ENCODE peak calls at places on chromosomes 2 and 18, in nine cellular contexts. N, J, U, E, I, H, O, B and Q are unnamed samples.

GRCh38 chr2:179049546-179050311 is at the start of gene CCDC141:
- DNase-seq in N (no peak), J (no peak), U (no peak), E (no peak), I (peak; percentile 11), H (no peak), O (no peak), B (no peak), Q (no peak)

GRCh38 chr2:166170356-166170755 is 42.5 kb upstream of the SCN1A start:
- DNase-seq in N (peak; percentile 61), J (no peak), U (no peak), E (no peak), I (no peak), H (no peak), O (no peak), B (no peak), Q (no peak)

GRCh38 chr2:190860985-190861721 is 19.5 kb upstream of the GLS start:
- DNase-seq in N (no peak), J (no peak), U (no peak), E (no peak), I (no peak), H (no peak), O (no peak), B (no peak), Q (no peak)

GRCh38 chr2:131045286-131045924 is 47.9 kb downstream of the FAM168B start:
- DNase-seq in N (no peak), J (no peak), U (no peak), E (no peak), I (no peak), H (no peak), O (no peak), B (no peak), Q (no peak)

GRCh38 chr2:25794544-25795276 is 83.6 kb downstream of the ASXL2 start:
- DNase-seq in N (no peak), J (no peak), U (no peak), E (no peak), I (no peak), H (no peak), O (no peak), B (no peak), Q (no peak)

GRCh38 chr18:58520964-58521363 is 107.9 kb downstream of the ALPK2 start:
- DNase-seq in N (peak; percentile 36), J (no peak), U (no peak), E (no peak), I (no peak), H (no peak), O (no peak), B (no peak), Q (no peak)

GRCh38 chr2:159879061-159879604 is 81.1 kb upstream of the CD302 start:
- DNase-seq in N (peak; percentile 41), J (peak; percentile 9), U (no peak), E (no peak), I (no peak), H (no peak), O (no peak), B (no peak), Q (no peak)

GRCh38 chr2:102194609-102195268 is 7.9 kb downstream of the IL1RL2 start:
- DNase-seq in N (no peak), J (no peak), U (no peak), E (no peak), I (no peak), H (no peak), O (no peak), B (no peak), Q (no peak)

GRCh38 chr18:58247363-58247834 is 203.4 kb downstream of the NEDD4L start:
- DNase-seq in N (no peak), J (no peak), U (no peak), E (peak; percentile 36), I (no peak), H (no peak), O (peak; percentile 42), B (peak; percentile 38), Q (no peak)

GRCh38 chr2:190637331-190637734 is 11.6 kb upstream of the NAB1 start:
- DNase-seq in N (no peak), J (peak; percentile 43), U (no peak), E (no peak), I (no peak), H (no peak), O (no peak), B (no peak), Q (no peak)

GRCh38 chr18:48547456-48548403 is 8.9 kb downstream of the CTIF start:
- DNase-seq in N (peak; percentile 9), J (peak; percentile 90), U (peak; percentile 89), E (no peak), I (no peak), H (peak; percentile 62), O (no peak), B (no peak), Q (peak; percentile 3)

GRCh38 chr2:117523267-117523666 is 291.2 kb upstream of the DDX18 start:
- DNase-seq in N (peak; percentile 41), J (no peak), U (no peak), E (no peak), I (no peak), H (no peak), O (peak; percentile 62), B (peak; percentile 1), Q (peak; percentile 78)